ENCODE peak calls at places on chromosomes 16 and 17, in seven cellular contexts. R is epithelial cell of proximal tubule, D is AG10803, F is left ventricle myocardium inferior, M is HL-60, Z is hepatocyte, O is A549. C is an unnamed sample.

GRCh38 chr16:28091706-28092105 is 28.2 kb upstream of the GSG1L start:
- DNase-seq in R (no peak), D (no peak), F (no peak), M (no peak), Z (no peak), O (no peak), C (no peak)

GRCh38 chr16:88385831-88386815 is 3.4 kb downstream of the ZNF469 start:
- DNase-seq in R (no peak), D (no peak), F (peak), M (no peak), Z (no peak), O (no peak), C (no peak)

GRCh38 chr17:27748360-27748825 is 51.9 kb downstream of the NOS2 start:
- DNase-seq in R (no peak), D (no peak), F (no peak), M (no peak), Z (no peak), O (no peak), C (no peak)

GRCh38 chr17:78000351-78000750 is 41.8 kb downstream of the TNRC6C start:
- DNase-seq in R (no peak), D (peak), F (no peak), M (no peak), Z (no peak), O (no peak), C (no peak)

GRCh38 chr17:9241371-9241712 is 220.0 kb downstream of the NTN1 start:
- DNase-seq in R (no peak), D (peak), F (peak), M (no peak), Z (peak), O (no peak), C (no peak)

GRCh38 chr17:16040710-16041251 is 41.2 kb downstream of the TTC19 start:
- DNase-seq in R (peak), D (peak), F (no peak), M (no peak), Z (peak), O (no peak), C (no peak)

GRCh38 chr17:17757391-17757791 is 76.1 kb downstream of the RAI1 start:
- DNase-seq in R (no peak), D (no peak), F (no peak), M (peak), Z (no peak), O (no peak), C (no peak)

GRCh38 chr17:45320931-45321461 is 4.2 kb upstream of the MAP3K14 start:
- DNase-seq in R (peak), D (peak), F (no peak), M (no peak), Z (peak), O (peak), C (no peak)

GRCh38 chr17:38676706-38677504 is 2.1 kb upstream of the EPOP start:
- DNase-seq in R (no peak), D (peak), F (peak), M (peak), Z (peak), O (peak), C (peak)

GRCh38 chr16:57531253-57531575 is 5.2 kb downstream of the CCDC102A start:
- DNase-seq in R (no peak), D (no peak), F (no peak), M (peak), Z (no peak), O (no peak), C (no peak)

GRCh38 chr16:84673203-84673535 is 24.9 kb downstream of the KLHL36 start:
- DNase-seq in R (no peak), D (no peak), F (no peak), M (peak), Z (no peak), O (no peak), C (no peak)

GRCh38 chr17:62321451-62321850 is 58.9 kb upstream of the EFCAB3 start:
- DNase-seq in R (peak), D (peak), F (no peak), M (no peak), Z (no peak), O (no peak), C (no peak)

GRCh38 chr16:66851166-66851964 is 7.2 kb downstream of the CA7 start:
- DNase-seq in R (no peak), D (no peak), F (no peak), M (no peak), Z (no peak), O (no peak), C (no peak)

GRCh38 chr16:23959069-23959800 is 123.5 kb downstream of the PRKCB start:
- DNase-seq in R (no peak), D (no peak), F (no peak), M (peak), Z (no peak), O (no peak), C (no peak)

GRCh38 chr17:83180264-83180995 is 101.0 kb downstream of the METRNL start:
- DNase-seq in R (no peak), D (no peak), F (no peak), M (no peak), Z (peak), O (no peak), C (no peak)

GRCh38 chr16:50547340-50547865 is 793 bp upstream of the NKD1 start:
- DNase-seq in R (no peak), D (no peak), F (peak), M (peak), Z (peak), O (peak), C (peak)

GRCh38 chr17:38693700-38694329 is 11.3 kb upstream of the MLLT6 start:
- DNase-seq in R (no peak), D (peak), F (peak), M (no peak), Z (peak), O (no peak), C (no peak)

GRCh38 chr17:80082403-80083135 is 18.8 kb upstream of the GAA start:
- DNase-seq in R (no peak), D (peak), F (no peak), M (peak), Z (peak), O (peak), C (peak)

GRCh38 chr17:78356163-78356713 is 3.6 kb downstream of the SOCS3 start:
- DNase-seq in R (no peak), D (peak), F (no peak), M (peak), Z (peak), O (peak), C (no peak)

GRCh38 chr16:14284930-14285541 is 213.9 kb downstream of the MRTFB start:
- DNase-seq in R (no peak), D (peak), F (peak), M (peak), Z (peak), O (peak), C (no peak)

GRCh38 chr17:77242118-77242800 is 101.5 kb downstream of the SEC14L1 start:
- DNase-seq in R (no peak), D (no peak), F (no peak), M (no peak), Z (no peak), O (no peak), C (no peak)

GRCh38 chr17:39822051-39822450 is 42.1 kb downstream of the IKZF3 start:
- DNase-seq in R (no peak), D (no peak), F (no peak), M (peak), Z (no peak), O (no peak), C (no peak)

GRCh38 chr16:2082171-2082982 is 34.6 kb downstream of the TSC2 start:
- DNase-seq in R (no peak), D (no peak), F (no peak), M (no peak), Z (no peak), O (no peak), C (no peak)

GRCh38 chr16:9297437-9298113 is 206.1 kb downstream of the HAPSTR1 start:
- DNase-seq in R (no peak), D (no peak), F (no peak), M (no peak), Z (peak), O (peak), C (peak)

GRCh38 chr16:87057291-87057881 is 259.8 kb downstream of the C16orf95 start:
- DNase-seq in R (no peak), D (peak), F (no peak), M (no peak), Z (no peak), O (no peak), C (no peak)

GRCh38 chr16:64983983-64984382 is 137.9 kb downstream of the CDH11 start:
- DNase-seq in R (peak), D (peak), F (no peak), M (peak), Z (peak), O (no peak), C (peak)

GRCh38 chr17:43868236-43868994 is 21.4 kb downstream of the CD300LG start:
- DNase-seq in R (no peak), D (no peak), F (no peak), M (peak), Z (no peak), O (no peak), C (no peak)

GRCh38 chr16:1323296-1324239 is 9.9 kb upstream of the BAIAP3 start:
- DNase-seq in R (no peak), D (no peak), F (no peak), M (no peak), Z (no peak), O (no peak), C (no peak)

GRCh38 chr16:79278506-79278905 is 322.0 kb downstream of the MAF start:
- DNase-seq in R (no peak), D (no peak), F (no peak), M (no peak), Z (no peak), O (no peak), C (no peak)

GRCh38 chr16:2467301-2468141 is 3.6 kb upstream of the NTN3 start:
- DNase-seq in R (no peak), D (peak), F (peak), M (no peak), Z (peak), O (peak), C (peak)

GRCh38 chr16:24645739-24646645 is 83.5 kb upstream of the TNRC6A start:
- DNase-seq in R (peak), D (peak), F (no peak), M (no peak), Z (peak), O (peak), C (no peak)

GRCh38 chr17:46061435-46061834 is 62.4 kb downstream of the STH start:
- DNase-seq in R (no peak), D (no peak), F (no peak), M (no peak), Z (no peak), O (peak), C (no peak)

DNA sequence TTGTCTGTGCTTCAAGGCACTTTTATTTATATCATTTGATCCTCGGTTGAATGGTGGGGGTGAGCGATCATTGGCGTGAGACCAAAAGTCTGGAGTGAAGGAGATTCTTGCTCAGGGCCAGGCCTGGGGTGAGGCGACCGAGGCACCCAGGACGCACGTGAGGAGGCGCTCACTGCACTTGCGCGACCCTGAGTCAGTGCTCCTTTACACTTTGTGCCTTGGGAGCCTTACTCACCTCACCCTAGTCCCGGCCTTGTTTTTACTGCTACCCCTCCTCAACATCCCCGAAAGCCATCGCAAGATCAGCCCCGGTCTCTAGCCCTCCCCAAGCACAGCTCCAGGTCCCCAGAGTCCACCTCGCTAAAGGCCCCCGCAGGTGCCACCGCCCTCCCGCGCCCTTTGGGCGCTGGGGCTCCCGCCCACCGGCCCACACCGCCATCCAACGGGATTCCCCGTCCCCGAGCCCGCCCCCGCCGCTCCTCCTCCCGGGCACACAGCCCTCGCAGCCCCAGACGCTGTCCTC is 496 bp downstream of the EZH1 start:
- DNase-seq in R (no peak), D (peak), F (peak), M (peak), Z (peak), O (peak), C (no peak)
- TF ChIP-seq CTCF in R (peak), D (no peak), F (no peak), M (no peak), Z (no peak), O (no peak), C (peak)

DNA sequence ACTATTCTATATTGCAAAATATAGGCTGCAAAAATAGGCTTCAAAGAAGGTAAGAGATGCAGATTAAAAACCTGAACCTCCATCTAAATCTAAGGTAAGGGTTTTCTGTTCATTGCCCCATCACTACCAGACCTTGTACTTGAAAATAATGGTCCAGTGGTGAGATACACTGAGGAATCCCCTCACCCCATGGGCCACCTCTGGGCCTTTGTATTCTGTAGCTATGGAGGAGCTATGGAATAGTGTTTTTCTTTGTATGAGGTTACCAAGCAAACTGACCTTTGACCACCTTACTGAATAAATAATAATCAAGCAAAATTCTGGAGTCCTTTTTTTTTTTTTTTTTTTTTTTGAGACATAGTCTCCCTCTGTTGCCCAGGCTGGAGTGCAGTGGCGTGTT is 4.8 kb upstream of the UBE2Z start:
- DNase-seq in R (no peak), D (no peak), F (no peak), M (no peak), Z (no peak), O (no peak), C (no peak)
- TF ChIP-seq CTCF in R (no peak), D (no peak), F (no peak), M (no peak), Z (no peak), O (no peak), C (no peak)

GRCh38 chr16:15946257-15947044 is 3.0 kb upstream of the ABCC1 start:
- DNase-seq in R (no peak), D (peak), F (no peak), M (no peak), Z (peak), O (peak), C (no peak)
- TF ChIP-seq CTCF in R (no peak), D (peak), F (no peak), M (no peak), Z (no peak), O (no peak), C (no peak)

DNA sequence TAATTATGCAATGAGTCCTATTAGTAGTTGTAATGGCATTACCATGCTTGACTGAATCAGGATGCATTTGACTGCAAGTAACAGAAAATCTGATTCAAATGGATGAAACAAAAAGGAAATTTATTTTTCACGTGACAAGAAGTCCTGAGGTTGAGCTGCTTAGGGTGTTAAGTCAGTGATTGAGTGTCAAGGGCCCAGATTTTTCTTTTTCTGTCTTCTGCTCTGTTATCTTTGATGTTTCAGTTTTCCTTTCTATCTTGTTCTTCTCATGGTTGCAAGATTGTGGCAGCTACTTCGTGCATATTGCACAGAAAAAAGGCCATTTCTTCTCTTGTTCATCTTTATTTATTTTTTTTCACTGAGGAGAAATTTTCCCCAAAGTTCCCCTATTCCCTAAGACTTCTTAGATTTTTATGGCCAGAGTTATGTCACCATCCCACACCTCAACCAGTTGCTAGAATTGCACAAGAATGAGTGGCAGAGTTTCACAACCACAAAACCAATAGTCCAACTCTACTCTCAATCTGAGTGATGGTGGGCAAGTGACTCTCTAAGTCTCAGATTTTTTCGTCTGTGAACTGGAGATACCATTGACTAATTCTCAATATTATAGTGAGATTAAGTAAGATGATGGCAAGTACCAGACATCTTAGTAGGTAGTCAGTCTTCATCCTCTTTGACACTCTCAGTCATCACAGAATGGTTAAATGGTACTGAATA is 15.7 kb upstream of the GPR139 start:
- DNase-seq in R (no peak), D (no peak), F (no peak), M (no peak), Z (no peak), O (no peak), C (no peak)
- TF ChIP-seq CTCF in R (no peak), D (no peak), F (no peak), M (no peak), Z (no peak), O (no peak), C (no peak)

C was measured in neural crest cell.